ENCODE peak calls at places on chromosomes 5 and 9, in five cellular contexts. W, Z, F, U and R are unnamed samples.

GRCh38 chr9:28758346-28758745 is 1185.1 kb upstream of the C9orf72 start:
- DNase-seq in W (no peak), U (no peak), Z (no peak), F (no peak), R (no peak)

GRCh38 chr5:125148706-125149105 is 402.3 kb upstream of the ZNF608 start:
- DNase-seq in Z (no peak), U (no peak), W (no peak), F (no peak), R (no peak)

GRCh38 chr9:18233311-18233710 is 240.6 kb upstream of the ADAMTSL1 start:
- DNase-seq in U (no peak), F (no peak), W (no peak), Z (no peak), R (no peak)

GRCh38 chr9:84140535-84141101 is 160.0 kb downstream of the RMI1 start:
- DNase-seq in Z (no peak), U (peak), W (peak), F (peak), R (peak)

GRCh38 chr5:144336191-144336590 is 165.5 kb downstream of the KCTD16 start:
- DNase-seq in F (no peak), Z (no peak), W (no peak), U (no peak), R (no peak)

GRCh38 chr9:135978650-135979461 is 17.7 kb upstream of the UBAC1 start:
- DNase-seq in Z (no peak), W (no peak), U (peak), F (peak), R (peak)

GRCh38 chr5:116395178-116395577 is 179.4 kb downstream of the SEMA6A start:
- DNase-seq in Z (no peak), F (no peak), U (no peak), W (no peak), R (no peak)

GRCh38 chr5:76099756-76100155 is 16.6 kb downstream of the SV2C start:
- DNase-seq in F (no peak), W (no peak), Z (no peak), U (no peak), R (no peak)

GRCh38 chr5:146633273-146633672 is 117.3 kb upstream of the GPR151 start:
- DNase-seq in Z (no peak), U (no peak), W (peak), F (no peak), R (no peak)

GRCh38 chr9:88746029-88746743 is 211.2 kb downstream of the NXNL2 start:
- DNase-seq in Z (peak), U (no peak), F (no peak), W (no peak), R (no peak)

GRCh38 chr5:468401-468800 is 25.4 kb downstream of the EXOC3 start:
- DNase-seq in U (no peak), Z (no peak), F (no peak), W (no peak), R (no peak)

GRCh38 chr9:131554088-131554864 is 9.0 kb downstream of the PRRT1B start:
- DNase-seq in F (no peak), W (no peak), Z (no peak), U (no peak), R (no peak)

GRCh38 chr9:135516132-135516860 is 4.9 kb upstream of the LCN1 start:
- DNase-seq in Z (no peak), W (no peak), F (no peak), U (no peak), R (no peak)

GRCh38 chr5:177049285-177049684 is 26.8 kb downstream of the ZNF346 start:
- DNase-seq in U (no peak), F (no peak), Z (no peak), W (no peak), R (no peak)

GRCh38 chr9:38281196-38281595 is 111.3 kb upstream of the ALDH1B1 start:
- DNase-seq in Z (no peak), F (no peak), W (no peak), U (no peak), R (no peak)

GRCh38 chr5:152505442-152506042 is 100.5 kb upstream of the NMUR2 start:
- DNase-seq in W (peak), Z (peak), F (no peak), U (peak), R (peak)